ENCODE peak calls at places on chromosomes 11 and 22, in eight cellular contexts. F, S, J, Z, X, I, H and U are unnamed samples.

GRCh38 chr11:4531666-4532065 is 13.3 kb upstream of the OR52M1 start:
- DNase-seq in I (no peak), J (no peak), Z (no peak), F (no peak), X (no peak), S (no peak), H (no peak), U (no peak)

GRCh38 chr11:771617-772204 is 5.6 kb downstream of the GATD1 start:
- DNase-seq in S (no peak), J (no peak), H (no peak), F (no peak), Z (no peak), I (no peak), X (no peak), U (no peak)

GRCh38 chr11:22304337-22304961 is 33.7 kb upstream of the SLC17A6 start:
- DNase-seq in I (no peak), J (no peak), Z (no peak), X (peak), S (no peak), H (peak), F (peak), U (no peak)

GRCh38 chr11:636511-637332 is at the start of gene DRD4:
- DNase-seq in H (no peak), I (no peak), F (no peak), X (no peak), J (no peak), Z (no peak), S (no peak), U (no peak)

GRCh38 chr11:102683277-102683676 is 22.3 kb downstream of the MMP27 start:
- DNase-seq in I (no peak), F (peak), X (no peak), S (no peak), H (no peak), Z (no peak), J (no peak), U (no peak)

GRCh38 chr11:2203440-2204259 is 32.0 kb upstream of the TH start:
- DNase-seq in X (no peak), J (peak), I (no peak), F (no peak), Z (no peak), S (no peak), H (no peak), U (peak)

GRCh38 chr11:19829109-19829790 is 116.6 kb downstream of the NAV2 start:
- DNase-seq in I (no peak), J (no peak), X (no peak), S (no peak), H (no peak), F (no peak), Z (no peak), U (no peak)

GRCh38 chr11:116835042-116835772 is 2.2 kb downstream of the APOA1 start:
- DNase-seq in S (no peak), J (no peak), F (no peak), Z (no peak), I (no peak), H (no peak), X (no peak), U (no peak)

GRCh38 chr11:47270331-47271271 is 668 bp downstream of the MADD start:
- DNase-seq in X (peak), H (no peak), I (no peak), J (peak), Z (peak), S (no peak), F (peak), U (no peak)

GRCh38 chr22:49303061-49303735 is 524.5 kb downstream of the BRD1 start:
- DNase-seq in X (no peak), H (no peak), J (no peak), S (no peak), I (no peak), Z (no peak), F (no peak), U (peak)

GRCh38 chr11:15683528-15683927 is 568.8 kb downstream of the INSC start:
- DNase-seq in F (no peak), J (no peak), H (no peak), I (no peak), X (no peak), S (no peak), Z (no peak), U (no peak)

GRCh38 chr11:94674005-94674491 is 94.1 kb upstream of the AMOTL1 start:
- DNase-seq in H (no peak), X (no peak), J (no peak), Z (no peak), F (no peak), S (no peak), I (no peak), U (no peak)

GRCh38 chr22:45284705-45285305 is at the start of gene UPK3A:
- DNase-seq in H (no peak), S (no peak), I (peak), Z (peak), F (no peak), X (peak), J (peak), U (no peak)

GRCh38 chr11:35682230-35683195 is 19.9 kb downstream of the TRIM44 start:
- DNase-seq in S (no peak), Z (no peak), X (peak), I (no peak), H (no peak), F (no peak), J (no peak), U (no peak)

GRCh38 chr11:36091256-36091811 is 147.5 kb downstream of the LDLRAD3 start:
- DNase-seq in J (no peak), S (no peak), H (no peak), Z (peak), F (no peak), X (no peak), I (no peak), U (no peak)